ENCODE peak calls at places on chromosomes 12 and 14, in four cellular contexts. J is cardiac muscle cell, R is adrenal gland, Z is neural progenitor cell. Y is an unnamed sample. For H3K4me1, the result is how much of the 10 kb centered on the place peaks cover.

GRCh38 chr12:45575823-45576448 is 153.6 kb upstream of the ARID2 start:
- DNase-seq in J (no peak), Z (no peak), R (no peak), Y (no peak)

GRCh38 chr12:98238513-98238912 is 276.9 kb upstream of the TMPO start:
- DNase-seq in R (peak), Z (no peak), J (no peak), Y (no peak)

GRCh38 chr14:32697704-32698103 is 241.0 kb upstream of the NPAS3 start:
- DNase-seq in J (no peak), Z (no peak), R (no peak), Y (no peak)

GRCh38 chr14:100332797-100333196 is 9.7 kb downstream of the SLC25A47 start:
- DNase-seq in Z (no peak), J (no peak), R (no peak), Y (no peak)

GRCh38 chr12:62537544-62537943 is 70.9 kb downstream of the MON2 start:
- DNase-seq in R (peak), J (peak), Z (no peak), Y (peak)

GRCh38 chr12:51374346-51374745 is 16.9 kb downstream of the GALNT6 start:
- DNase-seq in R (no peak), J (no peak), Z (no peak), Y (no peak)

GRCh38 chr12:85740190-85740589 is 96.0 kb downstream of the RASSF9 start:
- DNase-seq in R (no peak), J (no peak), Z (no peak), Y (no peak)

GRCh38 chr12:92134638-92135274 is 10.9 kb downstream of the BTG1 start:
- DNase-seq in R (no peak), Z (no peak), J (no peak), Y (no peak)

GRCh38 chr12:112122823-112123690 is 2.3 kb upstream of the TRAFD1 start:
- DNase-seq in Z (no peak), R (no peak), J (peak), Y (no peak)

GRCh38 chr12:2877959-2878732 is 1.1 kb downstream of the RHNO1 start:
- DNase-seq in R (no peak), J (no peak), Z (peak), Y (no peak)

GRCh38 chr12:46004715-46005114 is 14.3 kb upstream of the SCAF11 start:
- DNase-seq in Z (no peak), R (no peak), J (no peak), Y (no peak)

GRCh38 chr12:95966287-95966870 is 23.2 kb downstream of the AMDHD1 start:
- DNase-seq in J (no peak), Z (no peak), R (no peak), Y (no peak)

GRCh38 chr14:22808388-22809209 is 6.6 kb downstream of the SLC7A7 start:
- DNase-seq in Z (no peak), R (no peak), J (no peak), Y (no peak)
- H3K4me1 ChIP-seq in Z (under half), R (under half), J (under half), Y (under half)

DNA sequence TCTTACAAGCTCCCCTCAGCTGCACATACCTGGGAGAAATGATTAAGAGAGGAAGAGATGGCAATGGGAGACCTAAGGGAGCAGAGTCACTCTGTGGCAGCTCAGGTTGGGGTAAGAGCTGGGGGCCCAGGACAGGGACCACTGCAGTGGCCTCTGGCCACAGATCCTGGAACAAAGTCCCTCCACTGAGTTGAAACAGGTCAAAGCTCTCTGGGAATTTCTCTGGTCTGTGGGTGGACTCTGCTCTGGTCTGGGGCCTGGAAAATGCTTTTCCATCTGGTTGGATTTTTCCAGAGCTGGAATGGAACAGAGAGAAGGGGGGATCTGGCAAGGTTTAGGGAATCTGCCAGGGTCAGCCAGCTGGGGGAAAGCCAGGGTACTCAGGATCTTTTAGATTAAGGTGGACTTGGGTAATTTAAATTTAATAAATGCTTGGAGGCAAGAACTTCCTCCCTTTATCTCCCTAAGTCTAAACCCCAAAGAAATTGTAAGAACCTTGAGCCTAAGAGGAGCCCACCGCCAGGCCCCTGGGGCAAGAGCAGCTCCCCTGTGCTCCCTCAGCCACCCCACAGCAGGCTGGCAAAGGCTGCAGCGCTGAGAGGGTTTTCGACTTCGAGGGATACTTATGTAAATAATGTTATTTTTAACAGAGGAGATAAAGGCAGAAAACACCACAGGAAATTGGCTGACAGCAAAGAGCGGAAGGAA is 3.7 kb downstream of the HOXC10 start:
- DNase-seq in Z (no peak), J (no peak), R (no peak), Y (no peak)
- H3K4me3 ChIP-seq in Z (no peak), J (no peak), R (no peak), Y (no peak)

DNA sequence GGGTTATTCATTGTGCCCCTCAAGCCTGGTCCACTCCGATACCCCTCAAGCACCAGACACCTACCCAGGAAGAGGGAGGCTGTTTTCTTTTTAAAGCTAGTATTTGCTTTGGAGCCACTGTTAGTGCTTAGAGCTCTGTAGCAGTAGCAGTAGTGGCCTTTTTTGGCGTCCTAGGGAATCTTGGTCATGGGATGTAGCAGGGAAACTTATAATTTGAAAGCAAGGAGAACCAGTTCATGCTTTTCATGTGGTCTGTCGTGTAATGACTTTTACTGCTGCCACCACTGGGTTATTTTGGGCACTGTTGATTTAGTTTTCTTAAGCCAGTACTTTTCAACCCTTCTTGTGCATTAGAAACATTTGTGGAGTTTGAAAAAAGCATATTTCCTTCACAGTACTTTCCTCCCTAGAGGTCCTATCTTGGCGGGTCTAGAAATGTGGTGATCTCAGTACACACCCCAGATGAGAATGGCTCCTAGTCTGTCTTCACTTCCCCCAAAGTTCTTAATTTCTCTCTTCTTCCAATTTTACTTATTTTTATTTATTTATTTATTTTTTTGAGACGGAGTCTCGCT is 49.7 kb downstream of the MARK3 start:
- DNase-seq in J (no peak), Z (no peak), R (no peak), Y (no peak)
- H3K27ac ChIP-seq in J (peak), Z (no peak), R (no peak), Y (peak)

DNA sequence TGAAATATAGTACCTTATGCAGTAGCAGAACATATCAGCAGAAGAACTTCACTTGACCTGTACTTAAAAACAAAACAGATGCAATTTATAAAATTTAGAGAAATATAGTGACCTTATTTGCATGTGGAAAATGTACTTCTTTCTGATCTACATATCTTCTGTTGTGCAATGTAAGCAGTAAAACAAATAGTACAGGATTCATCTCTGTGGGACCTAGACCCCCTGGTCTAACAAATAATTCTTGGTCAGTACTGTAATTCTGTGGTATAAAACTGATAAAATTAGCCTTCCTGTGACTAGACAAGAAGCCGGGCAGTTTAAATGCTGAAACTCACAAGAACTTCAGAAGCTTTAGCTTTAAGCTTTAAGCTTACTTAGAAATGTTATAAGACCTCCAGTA is 21.6 kb downstream of the HIF1A start:
- DNase-seq in J (no peak), R (no peak), Z (no peak), Y (no peak)
- H3K4me1 ChIP-seq in J (under half), R (under half), Z (under half), Y (under half)

GRCh38 chr12:22283006-22283506 is 51.5 kb downstream of the ST8SIA1 start:
- DNase-seq in Z (no peak), R (no peak), J (no peak), Y (no peak)
- H3K4me3 ChIP-seq in Z (no peak), R (no peak), J (no peak), Y (no peak)

GRCh38 chr14:67668559-67668958 is 5.9 kb downstream of the VTI1B start:
- DNase-seq in R (no peak), Z (no peak), J (no peak), Y (no peak)

GRCh38 chr14:67674480-67675218 is at the start of gene VTI1B:
- DNase-seq in R (peak), Z (peak), J (peak), Y (peak)

GRCh38 chr14:67674139-67674479 is 323 bp downstream of the VTI1B start:
- DNase-seq in Z (peak), J (peak), R (peak), Y (peak)

GRCh38 chr14:67675219-67675582 is 769 bp upstream of the VTI1B start:
- DNase-seq in R (no peak), J (no peak), Z (no peak), Y (no peak)

DNA sequence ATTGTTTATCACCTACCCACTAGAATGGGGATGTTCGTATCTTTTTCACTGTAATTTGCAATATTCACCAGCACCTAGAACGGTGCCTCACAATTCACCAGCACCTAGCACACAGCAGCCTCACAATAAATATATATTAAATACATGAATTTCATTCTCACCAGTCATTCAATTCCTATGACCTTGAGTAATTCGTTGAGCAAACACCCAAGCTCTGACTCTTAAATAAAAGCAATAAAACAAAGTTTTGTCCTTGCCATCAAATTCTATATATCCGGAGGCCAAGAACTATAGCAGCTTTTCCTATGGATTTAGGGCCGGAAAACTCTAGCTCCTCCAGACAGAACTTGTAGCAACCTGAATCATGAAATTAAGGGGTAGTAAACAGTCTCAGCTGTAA is 981 bp downstream of the VTI1B start:
- DNase-seq in R (no peak), Z (no peak), J (no peak), Y (no peak)
- H3K27ac ChIP-seq in R (no peak), Z (no peak), J (peak), Y (no peak)

GRCh38 chr12:122891661-122892525 is 4.0 kb downstream of the VPS37B start:
- DNase-seq in R (peak), J (peak), Z (peak), Y (no peak)

GRCh38 chr12:122887817-122888212 is 8.1 kb downstream of the VPS37B start:
- DNase-seq in R (no peak), J (no peak), Z (no peak), Y (no peak)

GRCh38 chr12:122888232-122888752 is 7.6 kb downstream of the VPS37B start:
- DNase-seq in R (peak), J (no peak), Z (peak), Y (no peak)

GRCh38 chr12:122886851-122887816 is 8.8 kb downstream of the VPS37B start:
- DNase-seq in Z (peak), J (no peak), R (no peak), Y (no peak)

GRCh38 chr12:122889658-122890561 is 6.0 kb downstream of the VPS37B start:
- DNase-seq in R (no peak), Z (no peak), J (no peak), Y (no peak)
- H3K4me1 ChIP-seq in R (half or more), Z (half or more), J (half or more), Y (under half)

DNA sequence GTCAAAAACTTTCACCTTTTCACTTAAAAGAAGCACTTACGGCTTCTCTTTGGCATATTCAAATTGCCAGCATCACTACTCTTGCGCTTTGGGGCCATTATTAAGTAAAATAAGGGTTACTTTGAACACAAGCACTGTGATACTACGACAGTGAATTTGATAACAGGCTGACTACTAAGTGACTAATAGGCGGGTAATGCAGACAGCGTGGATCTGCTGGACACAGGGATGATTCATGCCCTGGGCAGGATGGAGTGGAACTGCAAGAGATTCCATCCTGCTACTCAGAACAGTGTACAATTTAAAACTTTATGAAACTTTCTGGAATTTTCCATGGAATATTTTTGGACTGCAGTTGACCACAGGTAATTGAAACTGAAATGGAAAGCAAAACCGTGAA is 45.9 kb downstream of the YEATS4 start:
- DNase-seq in R (peak), Z (no peak), J (no peak), Y (peak)
- H3K4me3 ChIP-seq in R (no peak), Z (no peak), J (no peak), Y (no peak)

GRCh38 chr12:107651867-107652449 is 33.6 kb upstream of the PWP1 start:
- DNase-seq in Z (no peak), R (no peak), J (no peak), Y (no peak)

GRCh38 chr12:107654866-107655265 is 30.7 kb upstream of the PWP1 start:
- DNase-seq in J (no peak), R (no peak), Z (no peak), Y (no peak)

GRCh38 chr12:107655281-107656065 is 30.1 kb upstream of the PWP1 start:
- DNase-seq in Z (no peak), R (no peak), J (no peak), Y (no peak)

GRCh38 chr12:107650977-107651376 is 34.6 kb upstream of the PWP1 start:
- DNase-seq in R (no peak), J (no peak), Z (no peak), Y (no peak)

DNA sequence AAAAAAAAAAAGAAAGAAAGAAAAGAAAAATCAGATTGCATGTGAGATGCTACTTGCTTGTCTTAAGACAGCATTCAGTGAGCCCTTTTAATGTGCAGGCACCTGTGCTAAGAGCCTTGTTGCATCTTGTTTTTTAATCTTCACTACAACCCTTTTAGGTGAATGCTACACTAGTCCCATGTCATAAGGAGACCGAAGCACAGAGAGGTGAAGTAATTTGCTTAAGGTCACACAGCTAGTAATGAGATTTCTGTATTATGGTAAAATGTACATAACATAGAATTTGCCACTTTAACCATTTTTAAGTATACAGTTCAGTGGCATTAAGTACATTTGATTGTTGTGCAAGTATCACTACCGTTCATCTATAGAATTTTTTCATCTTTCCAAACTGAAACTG is 32.1 kb upstream of the PWP1 start:
- DNase-seq in J (no peak), Z (no peak), R (no peak), Y (no peak)
- H3K27ac ChIP-seq in J (no peak), Z (no peak), R (no peak), Y (no peak)

Y was measured in right cardiac atrium.